ENCODE peak calls at places on chromosomes 16 and 17, in six cellular contexts. C is T-helper 22 cell; B is gastrocnemius medialis; V is neuronal stem cell; A is M059J; M is activated naive CD8-positive, alpha-beta T cell treated with anti-CD3 and anti-CD28 coated beads, Interleukin-2, amount 50 U/mL, for 24 hours. K is an unnamed sample.
A peak's percentile ranks its signal among the peaks of the same experiment; 100 is the strongest.

GRCh38 chr16:28596840-28597691 is at the start of gene SULT1A2:
- DNase-seq in C (no peak), B (no peak), V (no peak), A (peak; percentile 21), M (no peak), K (no peak)

GRCh38 chr17:63191610-63192009 is 225.6 kb downstream of the TANC2 start:
- DNase-seq in C (no peak), B (no peak), V (no peak), A (no peak), M (no peak), K (no peak)

GRCh38 chr17:55388842-55389241 is 32.8 kb downstream of the MMD start:
- DNase-seq in C (no peak), B (no peak), V (peak; percentile 55), A (no peak), M (no peak), K (no peak)

GRCh38 chr16:3595110-3595486 is 16.3 kb downstream of the SLX4 start:
- DNase-seq in C (no peak), B (no peak), V (no peak), A (no peak), M (no peak), K (no peak)

GRCh38 chr17:47950448-47950847 is 7.2 kb downstream of the PRR15L start:
- DNase-seq in C (no peak), B (no peak), V (no peak), A (no peak), M (no peak), K (no peak)

GRCh38 chr16:27228036-27228435 is 24.7 kb downstream of the KDM8 start:
- DNase-seq in C (no peak), B (no peak), V (no peak), A (no peak), M (no peak), K (no peak)

GRCh38 chr17:35048685-35049379 is 14.7 kb downstream of the RFFL start:
- DNase-seq in C (no peak), B (no peak), V (no peak), A (no peak), M (no peak), K (no peak)

GRCh38 chr16:67163903-67164558 is 514 bp upstream of the HSF4 start:
- DNase-seq in C (no peak), B (no peak), V (no peak), A (peak; percentile 39), M (no peak), K (no peak)

GRCh38 chr16:11621920-11622651 is 35.4 kb upstream of the LITAF start:
- DNase-seq in C (no peak), B (no peak), V (no peak), A (no peak), M (peak; percentile 54), K (peak; percentile 87)

GRCh38 chr16:20851601-20852000 is 45.3 kb downstream of the REXO5 start:
- DNase-seq in C (no peak), B (peak; percentile 66), V (no peak), A (peak; percentile 71), M (no peak), K (no peak)

GRCh38 chr16:3681206-3681605 is 26.7 kb downstream of the DNASE1 start:
- DNase-seq in C (no peak), B (peak; percentile 23), V (no peak), A (no peak), M (no peak), K (no peak)

GRCh38 chr17:75791251-75791650 is 6.6 kb downstream of the UNK start:
- DNase-seq in C (no peak), B (no peak), V (no peak), A (no peak), M (no peak), K (no peak)

GRCh38 chr17:31535581-31535981 is 144.1 kb downstream of the RAB11FIP4 start:
- DNase-seq in C (no peak), B (no peak), V (no peak), A (no peak), M (peak; percentile 47), K (no peak)

GRCh38 chr17:15463363-15463762 is 4.1 kb downstream of the CDRT4 start:
- DNase-seq in C (no peak), B (peak; percentile 35), V (no peak), A (peak; percentile 87), M (no peak), K (no peak)

GRCh38 chr17:43416998-43417891 is 18.5 kb downstream of the ARL4D start:
- DNase-seq in C (no peak), B (peak; percentile 28), V (no peak), A (no peak), M (no peak), K (no peak)

GRCh38 chr17:35241520-35241919 is 1.4 kb upstream of the SLFN5 start:
- DNase-seq in C (peak; percentile 29), B (peak; percentile 53), V (no peak), A (no peak), M (peak; percentile 41), K (no peak)

GRCh38 chr16:47323241-47323640 is 137.6 kb downstream of the ITFG1 start:
- DNase-seq in C (no peak), B (no peak), V (no peak), A (peak; percentile 2), M (no peak), K (no peak)

GRCh38 chr16:54291981-54292487 is 5.4 kb upstream of the IRX3 start:
- DNase-seq in C (no peak), B (no peak), V (no peak), A (peak; percentile 34), M (no peak), K (no peak)

GRCh38 chr17:36089888-36090836 is at the start of gene CCL3:
- DNase-seq in C (no peak), B (no peak), V (no peak), A (peak; percentile 25), M (peak; percentile 61), K (no peak)

GRCh38 chr17:79361221-79361734 is 249.6 kb downstream of the RBFOX3 start:
- DNase-seq in C (no peak), B (no peak), V (no peak), A (no peak), M (no peak), K (no peak)

K was measured in osteocyte.